ENCODE peak calls at places on chromosomes 16 and 17, in eight cellular contexts. One of them, this sample, is unnamed.

GRCh38 chr16:12124742-12125141 is 148.2 kb downstream of the SNX29 start:
- DNase-seq in adrenal gland: no peak
- DNase-seq in thoracic aorta: no peak
- DNase-seq in colonic mucosa: no peak
- DNase-seq in heart right ventricle: no peak
- DNase-seq in fibroblast of lung: no peak
- DNase-seq in CD4-positive, alpha-beta memory T cell: no peak
- DNase-seq in IMR-90: no peak
- DNase-seq in this sample: no peak

GRCh38 chr17:17345294-17345597 is 42.1 kb downstream of the NT5M start:
- DNase-seq in adrenal gland: no peak
- DNase-seq in thoracic aorta: no peak
- DNase-seq in colonic mucosa: no peak
- DNase-seq in heart right ventricle: no peak
- DNase-seq in fibroblast of lung: no peak
- DNase-seq in CD4-positive, alpha-beta memory T cell: no peak
- DNase-seq in IMR-90: no peak
- DNase-seq in this sample: no peak

GRCh38 chr16:4673387-4674046 is 19.8 kb upstream of the NUDT16L1 start:
- DNase-seq in adrenal gland: no peak
- DNase-seq in thoracic aorta: no peak
- DNase-seq in colonic mucosa: no peak
- DNase-seq in heart right ventricle: peak
- DNase-seq in fibroblast of lung: no peak
- DNase-seq in CD4-positive, alpha-beta memory T cell: no peak
- DNase-seq in IMR-90: no peak
- DNase-seq in this sample: no peak

GRCh38 chr16:55955845-55956244 is 80.7 kb upstream of the CES5A start:
- DNase-seq in adrenal gland: peak
- DNase-seq in thoracic aorta: no peak
- DNase-seq in colonic mucosa: no peak
- DNase-seq in heart right ventricle: peak
- DNase-seq in fibroblast of lung: no peak
- DNase-seq in CD4-positive, alpha-beta memory T cell: no peak
- DNase-seq in IMR-90: no peak
- DNase-seq in this sample: peak

GRCh38 chr16:67283039-67283825 is 3.9 kb downstream of the PLEKHG4 start:
- DNase-seq in adrenal gland: no peak
- DNase-seq in thoracic aorta: no peak
- DNase-seq in colonic mucosa: no peak
- DNase-seq in heart right ventricle: no peak
- DNase-seq in fibroblast of lung: no peak
- DNase-seq in CD4-positive, alpha-beta memory T cell: no peak
- DNase-seq in IMR-90: peak
- DNase-seq in this sample: no peak

GRCh38 chr17:64216385-64217248 is 46.4 kb downstream of the TEX2 start:
- DNase-seq in adrenal gland: peak
- DNase-seq in thoracic aorta: no peak
- DNase-seq in colonic mucosa: peak
- DNase-seq in heart right ventricle: peak
- DNase-seq in fibroblast of lung: peak
- DNase-seq in CD4-positive, alpha-beta memory T cell: no peak
- DNase-seq in IMR-90: peak
- DNase-seq in this sample: peak

GRCh38 chr16:48121276-48121675 is 34.5 kb downstream of the ABCC12 start:
- DNase-seq in adrenal gland: no peak
- DNase-seq in thoracic aorta: no peak
- DNase-seq in colonic mucosa: no peak
- DNase-seq in heart right ventricle: no peak
- DNase-seq in fibroblast of lung: no peak
- DNase-seq in CD4-positive, alpha-beta memory T cell: no peak
- DNase-seq in IMR-90: no peak
- DNase-seq in this sample: no peak

GRCh38 chr16:81615833-81616232 is 163.3 kb upstream of the PLCG2 start:
- DNase-seq in adrenal gland: no peak
- DNase-seq in thoracic aorta: no peak
- DNase-seq in colonic mucosa: no peak
- DNase-seq in heart right ventricle: no peak
- DNase-seq in fibroblast of lung: no peak
- DNase-seq in CD4-positive, alpha-beta memory T cell: no peak
- DNase-seq in IMR-90: no peak
- DNase-seq in this sample: no peak

GRCh38 chr17:10197721-10198508 is 491 bp downstream of the GAS7 start:
- DNase-seq in adrenal gland: no peak
- DNase-seq in thoracic aorta: no peak
- DNase-seq in colonic mucosa: no peak
- DNase-seq in heart right ventricle: peak
- DNase-seq in fibroblast of lung: no peak
- DNase-seq in CD4-positive, alpha-beta memory T cell: no peak
- DNase-seq in IMR-90: no peak
- DNase-seq in this sample: no peak

GRCh38 chr17:4892063-4892410 is 7.3 kb upstream of the C17orf107 start:
- DNase-seq in adrenal gland: no peak
- DNase-seq in thoracic aorta: no peak
- DNase-seq in colonic mucosa: no peak
- DNase-seq in heart right ventricle: no peak
- DNase-seq in fibroblast of lung: no peak
- DNase-seq in CD4-positive, alpha-beta memory T cell: no peak
- DNase-seq in IMR-90: no peak
- DNase-seq in this sample: no peak

GRCh38 chr16:11136600-11136999 is 119.4 kb downstream of the SOCS1 start:
- DNase-seq in adrenal gland: peak
- DNase-seq in thoracic aorta: no peak
- DNase-seq in colonic mucosa: no peak
- DNase-seq in heart right ventricle: peak
- DNase-seq in fibroblast of lung: no peak
- DNase-seq in CD4-positive, alpha-beta memory T cell: no peak
- DNase-seq in IMR-90: no peak
- DNase-seq in this sample: peak

GRCh38 chr17:66620528-66620927 is 214.4 kb upstream of the CACNG5 start:
- DNase-seq in adrenal gland: no peak
- DNase-seq in thoracic aorta: no peak
- DNase-seq in colonic mucosa: no peak
- DNase-seq in heart right ventricle: no peak
- DNase-seq in fibroblast of lung: no peak
- DNase-seq in CD4-positive, alpha-beta memory T cell: no peak
- DNase-seq in IMR-90: peak
- DNase-seq in this sample: no peak

GRCh38 chr17:48907713-48908046 is 527 bp upstream of the UBE2Z start:
- DNase-seq in adrenal gland: no peak
- DNase-seq in thoracic aorta: no peak
- DNase-seq in colonic mucosa: no peak
- DNase-seq in heart right ventricle: no peak
- DNase-seq in fibroblast of lung: peak
- DNase-seq in CD4-positive, alpha-beta memory T cell: no peak
- DNase-seq in IMR-90: peak
- DNase-seq in this sample: no peak

GRCh38 chr16:72066747-72067146 is 3.7 kb downstream of the HPR start:
- DNase-seq in adrenal gland: peak
- DNase-seq in thoracic aorta: no peak
- DNase-seq in colonic mucosa: no peak
- DNase-seq in heart right ventricle: no peak
- DNase-seq in fibroblast of lung: peak
- DNase-seq in CD4-positive, alpha-beta memory T cell: peak
- DNase-seq in IMR-90: peak
- DNase-seq in this sample: peak

GRCh38 chr16:13436641-13437423 is 483.1 kb upstream of the ERCC4 start:
- DNase-seq in adrenal gland: no peak
- DNase-seq in thoracic aorta: no peak
- DNase-seq in colonic mucosa: no peak
- DNase-seq in heart right ventricle: no peak
- DNase-seq in fibroblast of lung: no peak
- DNase-seq in CD4-positive, alpha-beta memory T cell: no peak
- DNase-seq in IMR-90: no peak
- DNase-seq in this sample: no peak

GRCh38 chr17:29215717-29216116 is 30.9 kb upstream of the CRYBA1 start:
- DNase-seq in adrenal gland: peak
- DNase-seq in thoracic aorta: no peak
- DNase-seq in colonic mucosa: no peak
- DNase-seq in heart right ventricle: no peak
- DNase-seq in fibroblast of lung: peak
- DNase-seq in CD4-positive, alpha-beta memory T cell: no peak
- DNase-seq in IMR-90: peak
- DNase-seq in this sample: no peak

GRCh38 chr16:66389256-66390175 is 23.0 kb downstream of the CDH5 start:
- DNase-seq in adrenal gland: no peak
- DNase-seq in thoracic aorta: no peak
- DNase-seq in colonic mucosa: no peak
- DNase-seq in heart right ventricle: no peak
- DNase-seq in fibroblast of lung: no peak
- DNase-seq in CD4-positive, alpha-beta memory T cell: no peak
- DNase-seq in IMR-90: no peak
- DNase-seq in this sample: no peak

GRCh38 chr16:20904507-20905079 is 4.0 kb downstream of the LYRM1 start:
- DNase-seq in adrenal gland: no peak
- DNase-seq in thoracic aorta: no peak
- DNase-seq in colonic mucosa: no peak
- DNase-seq in heart right ventricle: no peak
- DNase-seq in fibroblast of lung: peak
- DNase-seq in CD4-positive, alpha-beta memory T cell: peak
- DNase-seq in IMR-90: peak
- DNase-seq in this sample: no peak

GRCh38 chr16:31223044-31223443 is 6.1 kb upstream of the PYDC1 start:
- DNase-seq in adrenal gland: no peak
- DNase-seq in thoracic aorta: no peak
- DNase-seq in colonic mucosa: no peak
- DNase-seq in heart right ventricle: no peak
- DNase-seq in fibroblast of lung: no peak
- DNase-seq in CD4-positive, alpha-beta memory T cell: no peak
- DNase-seq in IMR-90: no peak
- DNase-seq in this sample: no peak

GRCh38 chr17:19346351-19347255 is 15.9 kb downstream of the B9D1 start:
- DNase-seq in adrenal gland: peak
- DNase-seq in thoracic aorta: peak
- DNase-seq in colonic mucosa: peak
- DNase-seq in heart right ventricle: peak
- DNase-seq in fibroblast of lung: peak
- DNase-seq in CD4-positive, alpha-beta memory T cell: no peak
- DNase-seq in IMR-90: peak
- DNase-seq in this sample: no peak

GRCh38 chr17:19345486-19346350 is 16.8 kb downstream of the B9D1 start:
- DNase-seq in adrenal gland: peak
- DNase-seq in thoracic aorta: no peak
- DNase-seq in colonic mucosa: no peak
- DNase-seq in heart right ventricle: no peak
- DNase-seq in fibroblast of lung: no peak
- DNase-seq in CD4-positive, alpha-beta memory T cell: no peak
- DNase-seq in IMR-90: no peak
- DNase-seq in this sample: peak

GRCh38 chr17:19348081-19348650 is 14.4 kb downstream of the B9D1 start:
- DNase-seq in adrenal gland: peak
- DNase-seq in thoracic aorta: no peak
- DNase-seq in colonic mucosa: peak
- DNase-seq in heart right ventricle: no peak
- DNase-seq in fibroblast of lung: no peak
- DNase-seq in CD4-positive, alpha-beta memory T cell: no peak
- DNase-seq in IMR-90: no peak
- DNase-seq in this sample: no peak

GRCh38 chr17:19348806-19349205 is 13.7 kb downstream of the B9D1 start:
- DNase-seq in adrenal gland: peak
- DNase-seq in thoracic aorta: no peak
- DNase-seq in colonic mucosa: no peak
- DNase-seq in heart right ventricle: no peak
- DNase-seq in fibroblast of lung: no peak
- DNase-seq in CD4-positive, alpha-beta memory T cell: no peak
- DNase-seq in IMR-90: no peak
- DNase-seq in this sample: no peak

DNA sequence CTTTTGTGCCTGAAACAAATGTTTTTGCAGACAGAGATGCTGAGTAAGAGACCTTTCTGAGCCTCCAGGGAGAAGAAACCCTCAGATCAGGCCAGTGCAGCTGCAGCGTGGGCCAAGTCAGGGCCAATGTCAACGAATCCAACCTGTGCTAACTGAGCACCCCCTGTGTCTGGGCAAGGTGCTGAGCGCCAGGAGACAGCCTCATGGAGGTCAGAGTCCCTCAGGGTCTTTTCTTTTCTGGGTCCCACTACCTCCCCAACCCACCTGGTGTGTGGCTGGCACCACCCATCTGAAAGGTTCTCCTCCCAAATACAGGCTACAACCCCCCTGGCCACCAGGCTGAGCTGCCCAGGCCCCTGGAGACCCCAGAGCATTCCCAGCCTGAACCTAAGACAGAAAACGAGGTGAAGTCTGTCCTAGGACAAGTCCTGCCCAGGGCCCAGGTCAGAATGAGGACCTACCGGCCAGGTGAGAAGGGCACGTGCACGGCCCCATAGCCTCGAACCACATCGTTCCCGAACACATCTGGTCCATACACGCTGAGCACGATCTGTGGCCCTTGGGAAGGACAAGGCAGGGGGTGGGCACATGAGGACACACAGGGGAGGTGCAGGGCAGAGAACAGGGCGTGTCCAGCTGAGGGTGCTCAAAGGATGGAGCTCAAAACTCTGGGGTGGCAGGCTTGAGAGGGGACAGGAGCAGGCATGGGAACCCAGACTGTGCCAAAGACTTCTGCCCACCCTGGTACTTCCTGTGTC is 15.0 kb downstream of the B9D1 start:
- DNase-seq in adrenal gland: peak
- DNase-seq in thoracic aorta: no peak
- DNase-seq in colonic mucosa: no peak
- DNase-seq in heart right ventricle: no peak
- DNase-seq in fibroblast of lung: no peak
- DNase-seq in CD4-positive, alpha-beta memory T cell: no peak
- DNase-seq in IMR-90: no peak
- DNase-seq in this sample: no peak
- H3K27ac ChIP-seq in adrenal gland: peak
- H3K27ac ChIP-seq in thoracic aorta: peak
- H3K27ac ChIP-seq in colonic mucosa: no peak
- H3K27ac ChIP-seq in heart right ventricle: peak
- H3K27ac ChIP-seq in fibroblast of lung: no peak
- H3K27ac ChIP-seq in CD4-positive, alpha-beta memory T cell: no peak
- H3K27ac ChIP-seq in IMR-90: no peak
- H3K27ac ChIP-seq in this sample: no peak

GRCh38 chr17:78329263-78330059 is 30.4 kb downstream of the SOCS3 start:
- DNase-seq in adrenal gland: no peak
- DNase-seq in thoracic aorta: no peak
- DNase-seq in colonic mucosa: no peak
- DNase-seq in heart right ventricle: no peak
- DNase-seq in fibroblast of lung: peak
- DNase-seq in CD4-positive, alpha-beta memory T cell: no peak
- DNase-seq in IMR-90: peak
- DNase-seq in this sample: no peak
- H3K27ac ChIP-seq in adrenal gland: no peak
- H3K27ac ChIP-seq in thoracic aorta: no peak
- H3K27ac ChIP-seq in colonic mucosa: no peak
- H3K27ac ChIP-seq in heart right ventricle: no peak
- H3K27ac ChIP-seq in fibroblast of lung: peak
- H3K27ac ChIP-seq in CD4-positive, alpha-beta memory T cell: no peak
- H3K27ac ChIP-seq in IMR-90: peak
- H3K27ac ChIP-seq in this sample: no peak

GRCh38 chr16:88754912-88755744 is 29.9 kb downstream of the PIEZO1 start:
- DNase-seq in adrenal gland: no peak
- DNase-seq in thoracic aorta: no peak
- DNase-seq in colonic mucosa: no peak
- DNase-seq in heart right ventricle: no peak
- DNase-seq in fibroblast of lung: peak
- DNase-seq in CD4-positive, alpha-beta memory T cell: peak
- DNase-seq in IMR-90: peak
- DNase-seq in this sample: no peak
- H3K27ac ChIP-seq in adrenal gland: no peak
- H3K27ac ChIP-seq in thoracic aorta: no peak
- H3K27ac ChIP-seq in colonic mucosa: no peak
- H3K27ac ChIP-seq in heart right ventricle: no peak
- H3K27ac ChIP-seq in fibroblast of lung: peak
- H3K27ac ChIP-seq in CD4-positive, alpha-beta memory T cell: no peak
- H3K27ac ChIP-seq in IMR-90: no peak
- H3K27ac ChIP-seq in this sample: no peak

GRCh38 chr17:46873941-46874645 is 22.7 kb downstream of the WNT9B start:
- DNase-seq in adrenal gland: no peak
- DNase-seq in thoracic aorta: no peak
- DNase-seq in colonic mucosa: no peak
- DNase-seq in heart right ventricle: no peak
- DNase-seq in fibroblast of lung: no peak
- DNase-seq in CD4-positive, alpha-beta memory T cell: no peak
- DNase-seq in IMR-90: no peak
- DNase-seq in this sample: no peak
- H3K27ac ChIP-seq in adrenal gland: no peak
- H3K27ac ChIP-seq in thoracic aorta: no peak
- H3K27ac ChIP-seq in colonic mucosa: no peak
- H3K27ac ChIP-seq in heart right ventricle: no peak
- H3K27ac ChIP-seq in fibroblast of lung: no peak
- H3K27ac ChIP-seq in CD4-positive, alpha-beta memory T cell: no peak
- H3K27ac ChIP-seq in IMR-90: no peak
- H3K27ac ChIP-seq in this sample: no peak